ENCODE peak calls at places on chromosomes 7 and 10, in four cellular contexts. Z is HCT116, P is SK-N-SH, G is PC-3. W is an unnamed sample.
A peak's percentile ranks its signal among the peaks of the same experiment; 100 is the strongest.

GRCh38 chr7:158325530-158326381 is 261.9 kb downstream of the PTPRN2 start:
- DNase-seq in G (peak; percentile 75), P (peak; percentile 83), Z (no peak), W (peak; percentile 75)

GRCh38 chr7:130814753-130815152 is 80.7 kb upstream of the KLF14 start:
- DNase-seq in Z (peak; percentile 26), G (peak; percentile 74), P (no peak), W (no peak)

GRCh38 chr7:123624527-123625183 is 23.0 kb downstream of the ASB15 start:
- DNase-seq in G (peak; percentile 51), Z (no peak), P (peak; percentile 35), W (peak; percentile 37)

GRCh38 chr7:87926581-87927461 is 7.2 kb upstream of the ADAM22 start:
- DNase-seq in G (no peak), P (no peak), Z (no peak), W (peak; percentile 71)

GRCh38 chr10:88457680-88458079 is 125.4 kb downstream of the RNLS start:
- DNase-seq in Z (no peak), G (no peak), P (no peak), W (no peak)

GRCh38 chr10:60757422-60757895 is 20.8 kb upstream of the CDK1 start:
- DNase-seq in P (no peak), G (peak; percentile 40), Z (no peak), W (peak; percentile 45)

GRCh38 chr10:117391436-117392205 is 16.4 kb upstream of the PDZD8 start:
- DNase-seq in G (no peak), P (no peak), Z (no peak), W (peak; percentile 53)

GRCh38 chr10:62996925-62997324 is 136.2 kb upstream of the NRBF2 start:
- DNase-seq in G (no peak), P (no peak), Z (no peak), W (peak; percentile 4)

GRCh38 chr10:8036521-8037198 is 17.8 kb upstream of the GATA3 start:
- DNase-seq in G (no peak), P (no peak), Z (no peak), W (no peak)

GRCh38 chr10:43138757-43139241 is 554 bp downstream of the CSGALNACT2 start:
- DNase-seq in Z (no peak), P (peak; percentile 67), G (peak; percentile 39), W (no peak)

GRCh38 chr10:71482620-71483019 is 85.9 kb downstream of the CDH23 start:
- DNase-seq in Z (no peak), P (no peak), G (no peak), W (no peak)

GRCh38 chr7:152492952-152493351 is 57.1 kb upstream of the KMT2C start:
- DNase-seq in G (no peak), P (no peak), Z (no peak), W (no peak)

GRCh38 chr7:44955733-44956132 is 23.1 kb downstream of the MYO1G start:
- DNase-seq in G (no peak), Z (no peak), P (peak; percentile 14), W (no peak)

GRCh38 chr10:106573106-106573505 is 591.4 kb downstream of the SORCS1 start:
- DNase-seq in P (no peak), Z (no peak), G (peak; percentile 84), W (no peak)

GRCh38 chr7:102300643-102301211 is 14.1 kb downstream of the SH2B2 start:
- DNase-seq in P (no peak), G (no peak), Z (no peak), W (no peak)

GRCh38 chr10:105188737-105189463 is 547.8 kb downstream of the SORCS3 start:
- DNase-seq in Z (no peak), G (peak; percentile 18), P (no peak), W (peak; percentile 61)

GRCh38 chr10:76155961-76156360 is 724.5 kb downstream of the LRMDA start:
- DNase-seq in Z (no peak), G (no peak), P (no peak), W (no peak)

GRCh38 chr7:82477733-82478515 is 34.3 kb upstream of the CACNA2D1 start:
- DNase-seq in G (no peak), P (no peak), Z (no peak), W (no peak)

GRCh38 chr7:2621061-2621828 is 10.5 kb upstream of the TTYH3 start:
- DNase-seq in P (no peak), G (peak; percentile 14), Z (no peak), W (peak; percentile 83)

GRCh38 chr7:13414661-13415105 is 574.8 kb downstream of the ETV1 start:
- DNase-seq in P (no peak), G (peak; percentile 92), Z (no peak), W (peak; percentile 3)

DNA sequence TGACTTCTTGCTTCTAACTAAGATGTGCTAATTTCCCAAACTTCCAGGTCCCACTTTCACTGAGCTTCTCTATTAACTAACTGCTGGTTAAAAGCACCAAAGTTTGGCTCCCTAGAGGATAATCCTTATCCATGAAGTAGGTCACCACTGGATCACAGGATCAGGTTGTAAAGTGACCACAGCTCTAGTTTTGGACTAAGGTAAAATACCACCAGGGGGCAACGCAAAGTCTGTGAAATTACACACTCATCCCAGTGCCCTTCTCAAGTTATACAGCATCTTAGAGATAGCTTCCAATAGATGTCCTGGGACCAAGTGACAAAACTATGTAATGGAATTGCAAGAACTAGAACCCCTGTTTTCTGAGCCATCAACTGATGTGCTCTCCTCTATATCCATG is 116.4 kb upstream of the ASAH2 start:
- DNase-seq in G (peak; percentile 94), P (peak; percentile 33), Z (peak; percentile 31), W (peak; percentile 36)
- TF ChIP-seq CTCF in G (peak; percentile 98), P (peak; percentile 57), Z (peak; percentile 70), W (peak; percentile 36)

GRCh38 chr10:122863796-122864592 is 15.4 kb downstream of the FAM24B start:
- DNase-seq in G (no peak), P (no peak), Z (no peak), W (no peak)

GRCh38 chr10:122859527-122859926 is 13.9 kb upstream of the CUZD1 start:
- DNase-seq in Z (no peak), G (no peak), P (no peak), W (no peak)

GRCh38 chr10:122864901-122865300 is 14.5 kb downstream of the FAM24B start:
- DNase-seq in P (no peak), Z (no peak), G (peak; percentile 84), W (no peak)

GRCh38 chr10:122863216-122863615 is 16.2 kb downstream of the FAM24B start:
- DNase-seq in Z (no peak), G (no peak), P (no peak), W (no peak)

GRCh38 chr10:122861724-122862161 is 16.1 kb upstream of the CUZD1 start:
- DNase-seq in G (peak; percentile 62), Z (no peak), P (no peak), W (no peak)
- TF ChIP-seq EZH2phosphoT487 in G (no peak), Z (no peak), P (no peak), W (no peak)

DNA sequence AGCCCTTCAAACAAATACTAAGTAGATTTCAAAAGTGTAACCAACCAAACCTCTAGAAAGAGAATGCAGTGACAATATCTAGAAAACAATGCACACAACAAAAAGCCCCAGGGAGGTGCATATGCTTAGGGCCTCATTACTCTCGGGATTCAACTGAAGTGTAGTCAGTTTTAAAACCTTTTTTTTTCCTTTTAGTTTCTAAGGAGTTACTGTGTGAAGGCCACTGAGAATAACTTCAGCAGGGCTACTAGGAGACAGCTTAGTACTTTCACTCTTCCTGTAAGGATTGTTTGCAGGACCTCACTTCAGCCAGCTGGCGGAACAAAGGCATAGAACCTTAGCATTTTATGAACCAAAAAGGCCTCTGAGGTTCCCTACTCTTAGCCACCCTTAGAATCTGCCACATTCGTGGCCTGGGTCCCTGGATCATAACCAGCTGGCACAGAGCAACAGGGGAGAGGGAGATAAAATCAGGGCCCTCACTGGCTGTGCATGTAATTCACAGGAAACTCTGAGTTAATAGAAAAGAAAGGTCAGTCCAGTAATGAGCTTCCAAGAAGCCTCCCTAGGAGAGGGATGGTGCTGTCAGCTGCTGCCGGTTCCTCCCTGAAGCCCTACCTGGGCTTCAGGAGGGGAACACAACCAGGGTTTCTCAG is 3.6 kb downstream of the VOPP1 start:
- DNase-seq in G (no peak), P (peak; percentile 82), Z (no peak), W (no peak)
- H3K4me1 ChIP-seq in G (peaks cover 49% of the 10 kb centered on the region), P (peaks cover 36% of the 10 kb centered on the region), Z (peaks cover 46% of the 10 kb centered on the region), W (peaks cover 12% of the 10 kb centered on the region)

GRCh38 chr10:120328647-120329046 is 128.4 kb upstream of the PLPP4 start:
- DNase-seq in Z (no peak), P (no peak), G (no peak), W (no peak)
- TF ChIP-seq CTCF in Z (no peak), P (peak; percentile 49), G (peak; percentile 36), W (no peak)

DNA sequence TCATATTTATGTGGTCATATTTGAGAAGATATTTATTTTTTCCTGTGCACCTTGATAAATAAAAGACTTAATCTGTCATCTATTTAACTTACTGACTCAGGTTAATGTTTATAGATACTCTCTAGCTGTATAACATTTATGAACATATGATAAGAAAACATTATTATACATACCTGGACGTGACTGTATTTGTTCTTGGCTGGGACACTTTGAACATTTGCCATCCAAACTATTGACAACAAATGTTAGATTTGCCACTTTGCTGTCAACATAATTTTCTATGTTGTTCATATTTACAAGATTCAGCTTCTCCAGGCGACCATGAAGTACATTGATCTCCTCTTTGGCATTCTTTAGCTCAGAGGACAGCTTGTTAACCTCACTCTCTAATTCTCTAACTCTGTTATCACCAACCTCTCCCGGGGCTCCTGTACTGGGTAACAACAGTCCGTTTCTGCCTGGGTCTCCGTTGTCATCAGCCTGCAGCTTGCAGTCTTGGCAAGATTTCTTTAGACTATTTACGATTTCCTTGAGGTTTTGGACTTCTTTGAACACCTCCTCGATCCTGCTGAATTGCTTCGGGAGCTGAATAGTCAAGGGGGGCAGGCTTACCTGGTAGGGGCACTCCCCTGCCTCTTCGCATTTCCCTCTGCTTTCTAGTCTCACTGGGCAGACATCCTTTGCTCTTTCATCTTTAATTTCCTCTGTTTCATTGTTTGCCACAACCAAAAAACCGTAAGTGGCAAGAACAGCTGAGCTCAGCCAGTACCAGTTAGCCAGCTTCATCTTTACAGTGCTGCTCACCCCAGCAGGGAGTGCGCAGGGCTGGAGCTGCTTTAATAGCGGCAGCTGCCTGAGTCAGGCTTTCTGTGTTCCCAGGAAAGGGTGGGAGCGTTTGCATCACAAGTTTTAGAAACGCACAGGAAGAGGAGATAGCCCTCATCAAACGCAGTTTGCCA is at the start of gene FGL2:
- DNase-seq in G (peak; percentile 47), Z (no peak), P (no peak), W (peak; percentile 37)
- TF ChIP-seq EZH2phosphoT487 in G (no peak), Z (no peak), P (no peak), W (no peak)

GRCh38 chr7:1050254-1050906 is 6.0 kb downstream of the GPR146 start:
- DNase-seq in G (no peak), Z (no peak), P (no peak), W (no peak)
- H3K4me1 ChIP-seq in G (peaks cover 7% of the 10 kb centered on the region), Z (peaks cover 1% of the 10 kb centered on the region), P (peaks cover 45% of the 10 kb centered on the region), W (peaks cover 23% of the 10 kb centered on the region)

W was measured in hepatocyte.